ENCODE peak calls at places on chromosomes 3 and 15, in seven cellular contexts. One of them, this sample, is unnamed.
A peak's percentile ranks its signal among the peaks of the same experiment; 100 is the strongest.

GRCh38 chr3:82306189-82306588 is 544.7 kb upstream of the GBE1 start:
- DNase-seq in stimulated activated CD4-positive, alpha-beta T cell treated with anti-CD3 and anti-CD28 coated beads, Interleukin-12 subunit alpha, Interleukin-12 subunit beta, amount 100 ng/mL, for 4 hours: no peak
- DNase-seq in GM12891: no peak
- DNase-seq in NCI-H1092: no peak
- DNase-seq in activated naive CD4-positive, alpha-beta T cell: no peak
- DNase-seq in HFFc6: no peak
- DNase-seq in GM10248: no peak
- DNase-seq in this sample: no peak

GRCh38 chr3:135992072-135992471 is 26.5 kb downstream of the PPP2R3A start:
- DNase-seq in stimulated activated CD4-positive, alpha-beta T cell treated with anti-CD3 and anti-CD28 coated beads, Interleukin-12 subunit alpha, Interleukin-12 subunit beta, amount 100 ng/mL, for 4 hours: no peak
- DNase-seq in GM12891: no peak
- DNase-seq in NCI-H1092: no peak
- DNase-seq in activated naive CD4-positive, alpha-beta T cell: no peak
- DNase-seq in HFFc6: peak; percentile 86
- DNase-seq in GM10248: no peak
- DNase-seq in this sample: no peak

GRCh38 chr3:149016669-149017541 is 25.6 kb downstream of the GYG1 start:
- DNase-seq in stimulated activated CD4-positive, alpha-beta T cell treated with anti-CD3 and anti-CD28 coated beads, Interleukin-12 subunit alpha, Interleukin-12 subunit beta, amount 100 ng/mL, for 4 hours: no peak
- DNase-seq in GM12891: no peak
- DNase-seq in NCI-H1092: no peak
- DNase-seq in activated naive CD4-positive, alpha-beta T cell: no peak
- DNase-seq in HFFc6: peak; percentile 96
- DNase-seq in GM10248: no peak
- DNase-seq in this sample: no peak

GRCh38 chr15:64883997-64884511 is 27.6 kb upstream of the ANKDD1A start:
- DNase-seq in stimulated activated CD4-positive, alpha-beta T cell treated with anti-CD3 and anti-CD28 coated beads, Interleukin-12 subunit alpha, Interleukin-12 subunit beta, amount 100 ng/mL, for 4 hours: peak; percentile 79
- DNase-seq in GM12891: no peak
- DNase-seq in NCI-H1092: no peak
- DNase-seq in activated naive CD4-positive, alpha-beta T cell: peak; percentile 48
- DNase-seq in HFFc6: peak; percentile 85
- DNase-seq in GM10248: peak; percentile 70
- DNase-seq in this sample: no peak

GRCh38 chr15:91867581-91868026 is 14.1 kb downstream of the SLCO3A1 start:
- DNase-seq in stimulated activated CD4-positive, alpha-beta T cell treated with anti-CD3 and anti-CD28 coated beads, Interleukin-12 subunit alpha, Interleukin-12 subunit beta, amount 100 ng/mL, for 4 hours: no peak
- DNase-seq in GM12891: no peak
- DNase-seq in NCI-H1092: no peak
- DNase-seq in activated naive CD4-positive, alpha-beta T cell: no peak
- DNase-seq in HFFc6: peak; percentile 86
- DNase-seq in GM10248: no peak
- DNase-seq in this sample: no peak

GRCh38 chr3:134677196-134677986 is 26.6 kb upstream of the KY start:
- DNase-seq in stimulated activated CD4-positive, alpha-beta T cell treated with anti-CD3 and anti-CD28 coated beads, Interleukin-12 subunit alpha, Interleukin-12 subunit beta, amount 100 ng/mL, for 4 hours: no peak
- DNase-seq in GM12891: no peak
- DNase-seq in NCI-H1092: no peak
- DNase-seq in activated naive CD4-positive, alpha-beta T cell: no peak
- DNase-seq in HFFc6: no peak
- DNase-seq in GM10248: peak; percentile 45
- DNase-seq in this sample: no peak

GRCh38 chr3:172470588-172470987 is 22.3 kb upstream of the GHSR start:
- DNase-seq in stimulated activated CD4-positive, alpha-beta T cell treated with anti-CD3 and anti-CD28 coated beads, Interleukin-12 subunit alpha, Interleukin-12 subunit beta, amount 100 ng/mL, for 4 hours: no peak
- DNase-seq in GM12891: no peak
- DNase-seq in NCI-H1092: no peak
- DNase-seq in activated naive CD4-positive, alpha-beta T cell: no peak
- DNase-seq in HFFc6: no peak
- DNase-seq in GM10248: no peak
- DNase-seq in this sample: no peak

GRCh38 chr3:10511809-10512494 is 6.6 kb upstream of the ATP2B2 start:
- DNase-seq in stimulated activated CD4-positive, alpha-beta T cell treated with anti-CD3 and anti-CD28 coated beads, Interleukin-12 subunit alpha, Interleukin-12 subunit beta, amount 100 ng/mL, for 4 hours: no peak
- DNase-seq in GM12891: no peak
- DNase-seq in NCI-H1092: no peak
- DNase-seq in activated naive CD4-positive, alpha-beta T cell: no peak
- DNase-seq in HFFc6: peak; percentile 70
- DNase-seq in GM10248: no peak
- DNase-seq in this sample: no peak

GRCh38 chr15:87902772-87903388 is 353.7 kb downstream of the NTRK3 start:
- DNase-seq in stimulated activated CD4-positive, alpha-beta T cell treated with anti-CD3 and anti-CD28 coated beads, Interleukin-12 subunit alpha, Interleukin-12 subunit beta, amount 100 ng/mL, for 4 hours: no peak
- DNase-seq in GM12891: no peak
- DNase-seq in NCI-H1092: no peak
- DNase-seq in activated naive CD4-positive, alpha-beta T cell: no peak
- DNase-seq in HFFc6: no peak
- DNase-seq in GM10248: no peak
- DNase-seq in this sample: no peak